ENCODE peak calls at places on chromosomes 11 and 22, in four cellular contexts. W, Q, P and A are unnamed samples.

GRCh38 chr11:72507050-72507449 is 72.7 kb upstream of the CLPB start:
- DNase-seq in W (no peak), P (no peak), Q (no peak), A (no peak)

GRCh38 chr11:96340555-96340885 is 2.5 kb downstream of the MAML2 start:
- DNase-seq in W (no peak), Q (no peak), P (peak; percentile 48), A (no peak)

GRCh38 chr22:22684605-22685561 is 40.5 kb downstream of the GGTLC2 start:
- DNase-seq in Q (no peak), W (peak; percentile 86), P (peak; percentile 72), A (no peak)

GRCh38 chr11:58573451-58574104 is 2.1 kb downstream of the LPXN start:
- DNase-seq in P (peak; percentile 88), Q (no peak), W (peak; percentile 78), A (no peak)

GRCh38 chr11:12177739-12178338 is 67.4 kb downstream of the MICAL2 start:
- DNase-seq in P (no peak), W (no peak), Q (no peak), A (peak; percentile 87)

GRCh38 chr22:23157560-23158515 is 12.6 kb downstream of the RAB36 start:
- DNase-seq in Q (no peak), P (no peak), W (no peak), A (no peak)

GRCh38 chr11:26286472-26287066 is 45.4 kb upstream of the ANO3 start:
- DNase-seq in Q (no peak), W (peak; percentile 42), P (peak; percentile 53), A (peak; percentile 21)

GRCh38 chr22:39906207-39906606 is 5.3 kb downstream of the GRAP2 start:
- DNase-seq in P (no peak), Q (no peak), W (no peak), A (no peak)

GRCh38 chr11:44346983-44347382 is 37.0 kb upstream of the ALX4 start:
- DNase-seq in W (no peak), Q (no peak), P (no peak), A (no peak)

GRCh38 chr11:78066471-78066870 is 2.8 kb downstream of the THRSP start:
- DNase-seq in Q (no peak), W (no peak), P (no peak), A (no peak)

GRCh38 chr22:19783531-19784395 is 23.2 kb downstream of the TBX1 start:
- DNase-seq in W (no peak), Q (no peak), P (no peak), A (no peak)

GRCh38 chr11:46511352-46511751 is 82.5 kb downstream of the AMBRA1 start:
- DNase-seq in Q (no peak), W (no peak), P (no peak), A (no peak)

GRCh38 chr22:46086577-46087335 is 63.6 kb upstream of the PPARA start:
- DNase-seq in Q (no peak), P (no peak), W (no peak), A (no peak)
- H3K36me3 ChIP-seq in Q (peaks cover under 1% of the 10 kb centered on the region), P (no peaks in the 10 kb centered on the region), W (no peaks in the 10 kb centered on the region), A (no peaks in the 10 kb centered on the region)

GRCh38 chr11:65853249-65853979 is 4.6 kb downstream of the CFL1 start:
- DNase-seq in P (no peak), W (no peak), Q (no peak), A (no peak)
- TF ChIP-seq CTCF in P (peak; percentile 10), W (peak; percentile 19), Q (no peak), A (no peak)

GRCh38 chr22:38313384-38313955 is 3.8 kb downstream of the CSNK1E start:
- DNase-seq in W (peak; percentile 41), Q (no peak), P (peak; percentile 92), A (no peak)
- H3K36me3 ChIP-seq in W (peaks cover 54% of the 10 kb centered on the region), Q (peaks cover 18% of the 10 kb centered on the region), P (peaks cover 7% of the 10 kb centered on the region), A (peaks cover 2% of the 10 kb centered on the region)

GRCh38 chr22:48894064-48894671 is 933.5 kb downstream of the BRD1 start:
- DNase-seq in W (peak; percentile 4), P (no peak), Q (no peak), A (no peak)
- TF ChIP-seq CTCF in W (peak; percentile 67), P (no peak), Q (peak; percentile 50), A (no peak)